ENCODE peak calls at places on chromosomes 4 and X, in nine cellular contexts. P is choroid plexus epithelial cell, C is dorsolateral prefrontal cortex, R is A549, J is HCT116, S is mammary epithelial cell, X is hepatocyte, N is BE2C, I is upper lobe of left lung. D is an unnamed sample.

GRCh38 chr4:184191267-184191666 is 26.4 kb downstream of the ENPP6 start:
- DNase-seq in J (no peak), P (no peak), R (no peak), X (no peak), N (no peak), I (no peak), C (no peak), S (no peak), D (no peak)

GRCh38 chr4:78889955-78890354 is 49.3 kb downstream of the PAQR3 start:
- DNase-seq in S (no peak), I (no peak), C (no peak), P (no peak), J (no peak), R (no peak), N (no peak), X (no peak), D (no peak)

GRCh38 chr4:41057456-41057855 is 156.9 kb downstream of the APBB2 start:
- DNase-seq in I (no peak), N (no peak), S (no peak), X (no peak), C (no peak), P (peak), R (no peak), J (no peak), D (no peak)

GRCh38 chr4:112895785-112896184 is 153.7 kb upstream of the ANK2 start:
- DNase-seq in P (no peak), C (peak), X (no peak), J (no peak), R (no peak), S (peak), N (peak), I (no peak), D (no peak)

GRCh38 chr4:52512291-52512690 is 146.8 kb downstream of the USP46 start:
- DNase-seq in P (no peak), J (no peak), X (no peak), C (no peak), S (no peak), R (no peak), I (no peak), N (no peak), D (no peak)

GRCh38 chr4:123421227-123421941 is 24.8 kb downstream of the SPRY1 start:
- DNase-seq in S (no peak), J (no peak), P (peak), C (no peak), I (no peak), X (no peak), N (no peak), R (no peak), D (no peak)

GRCh38 chr4:6898763-6899162 is 10.9 kb upstream of the TBC1D14 start:
- DNase-seq in C (no peak), I (no peak), P (no peak), R (no peak), X (no peak), J (no peak), S (no peak), N (no peak), D (no peak)

GRCh38 chr4:107791902-107792301 is 32.8 kb upstream of the SGMS2 start:
- DNase-seq in N (no peak), R (no peak), J (no peak), X (no peak), I (no peak), P (no peak), S (no peak), C (no peak), D (no peak)

GRCh38 chrX:27840881-27841280 is 33.1 kb downstream of the MAGEB10 start:
- DNase-seq in X (no peak), I (no peak), N (no peak), R (no peak), S (no peak), C (no peak), P (no peak), J (no peak), D (no peak)

GRCh38 chrX:150363561-150364346 is 637 bp downstream of the MAMLD1 start:
- DNase-seq in J (no peak), I (no peak), R (peak), S (peak), P (peak), C (peak), X (peak), N (no peak), D (no peak)

GRCh38 chr4:7777017-7777710 is 162.5 kb downstream of the AFAP1 start:
- DNase-seq in P (no peak), N (no peak), C (no peak), I (peak), S (no peak), R (no peak), J (no peak), X (no peak), D (no peak)

GRCh38 chr4:149296503-149296902 is 519.1 kb downstream of the IQCM start:
- DNase-seq in C (no peak), I (no peak), N (no peak), R (no peak), X (no peak), J (no peak), S (no peak), P (peak), D (no peak)

GRCh38 chr4:153950100-153950979 is 161.5 kb upstream of the SFRP2 start:
- DNase-seq in P (no peak), R (no peak), J (no peak), I (no peak), X (no peak), N (no peak), C (no peak), S (peak), D (no peak)

GRCh38 chrX:96929036-96929435 is 45.3 kb downstream of the RPA4 start:
- DNase-seq in N (no peak), X (no peak), J (no peak), S (peak), R (no peak), C (no peak), I (no peak), P (no peak), D (no peak)

GRCh38 chrX:42119076-42119475 is 195.7 kb upstream of the CASK start:
- DNase-seq in R (peak), N (no peak), J (peak), X (peak), I (no peak), P (peak), C (no peak), S (peak), D (no peak)

GRCh38 chr4:184112006-184112550 is 105.6 kb downstream of the ENPP6 start:
- DNase-seq in X (no peak), R (no peak), P (no peak), J (no peak), N (no peak), S (no peak), C (no peak), I (no peak), D (no peak)

GRCh38 chrX:133648594-133648993 is 233.3 kb upstream of the GPC4 start:
- DNase-seq in J (no peak), S (no peak), I (no peak), R (no peak), P (no peak), X (no peak), N (no peak), C (no peak), D (no peak)

GRCh38 chr4:89254847-89255246 is 52.8 kb downstream of the GPRIN3 start:
- DNase-seq in P (peak), S (peak), X (peak), J (peak), C (no peak), I (peak), N (peak), R (peak), D (no peak)

GRCh38 chr4:11483076-11483475 is 54.4 kb upstream of the HS3ST1 start:
- DNase-seq in J (no peak), R (no peak), C (no peak), I (no peak), S (no peak), N (no peak), P (peak), X (no peak), D (no peak)

GRCh38 chr4:27084685-27085356 is 224.2 kb downstream of the STIM2 start:
- DNase-seq in P (peak), S (no peak), C (peak), X (peak), J (no peak), R (peak), N (peak), I (peak), D (peak)

GRCh38 chrX:15413101-15413500 is 28.9 kb upstream of the VEGFD start:
- DNase-seq in X (no peak), C (no peak), I (no peak), R (no peak), S (no peak), N (no peak), P (no peak), J (no peak), D (no peak)

GRCh38 chrX:151081016-151081415 is 95.4 kb upstream of the GPR50 start:
- DNase-seq in S (no peak), P (no peak), N (no peak), J (no peak), R (no peak), C (no peak), X (no peak), I (no peak), D (no peak)

GRCh38 chr4:20984011-20984836 is 284.0 kb downstream of the PACRGL start:
- DNase-seq in I (no peak), R (no peak), S (no peak), X (peak), J (no peak), C (no peak), P (peak), N (peak), D (peak)

GRCh38 chr4:40579983-40580382 is 49.7 kb downstream of the RBM47 start:
- DNase-seq in J (no peak), R (no peak), I (no peak), N (no peak), P (no peak), C (no peak), S (peak), X (no peak), D (no peak)

GRCh38 chrX:46376246-46376885 is 168.9 kb downstream of the ZNF674 start:
- DNase-seq in R (peak), I (no peak), C (no peak), X (peak), J (peak), N (no peak), P (peak), S (peak), D (no peak)

GRCh38 chrX:1246816-1247215 is 21.8 kb upstream of the CSF2RA start:
- DNase-seq in R (peak), P (peak), J (peak), N (no peak), I (peak), X (peak), C (peak), S (peak), D (peak)

GRCh38 chr4:37717575-37717974 is 31.4 kb upstream of the RELL1 start:
- DNase-seq in P (peak), N (no peak), J (no peak), S (peak), X (no peak), R (no peak), I (no peak), C (no peak), D (no peak)

GRCh38 chr4:141845901-141846300 is 209.5 kb downstream of the IL15 start:
- DNase-seq in J (no peak), X (no peak), I (no peak), S (no peak), P (no peak), N (no peak), C (no peak), R (no peak), D (no peak)

GRCh38 chrX:40097492-40098263 is at the start of gene BCOR:
- DNase-seq in R (peak), P (peak), J (no peak), S (peak), I (peak), C (peak), X (peak), N (peak), D (peak)

GRCh38 chr4:9968472-9968871 is 52.8 kb downstream of the SLC2A9 start:
- DNase-seq in C (no peak), R (no peak), S (no peak), I (no peak), N (no peak), J (no peak), P (no peak), X (no peak), D (no peak)

GRCh38 chrX:133335027-133335426 is 80.3 kb downstream of the GPC4 start:
- DNase-seq in N (no peak), C (no peak), I (no peak), P (peak), R (peak), J (no peak), X (peak), S (peak), D (no peak)

GRCh38 chr4:139666735-139667266 is 1.2 kb downstream of the MGST2 start:
- DNase-seq in P (peak), N (no peak), J (no peak), C (no peak), R (no peak), S (peak), I (peak), X (peak), D (no peak)

GRCh38 chrX:18714910-18715309 is 7.5 kb downstream of the PPEF1 start:
- DNase-seq in S (no peak), R (no peak), C (no peak), P (no peak), N (no peak), J (peak), I (no peak), X (no peak), D (no peak)

GRCh38 chr4:5800496-5800895 is 89.5 kb downstream of the EVC start:
- DNase-seq in C (peak), S (no peak), R (no peak), J (no peak), I (peak), X (no peak), N (no peak), P (no peak), D (no peak)

GRCh38 chr4:5797866-5798265 is 86.9 kb downstream of the EVC start:
- DNase-seq in R (no peak), I (peak), C (no peak), P (no peak), J (no peak), S (no peak), N (no peak), X (no peak), D (no peak)

GRCh38 chr4:5798946-5799345 is 87.9 kb downstream of the EVC start:
- DNase-seq in I (peak), P (no peak), C (no peak), S (no peak), X (no peak), J (no peak), N (no peak), R (no peak), D (no peak)

GRCh38 chr4:5798447-5798846 is 87.4 kb downstream of the EVC start:
- DNase-seq in R (no peak), X (no peak), I (peak), N (peak), S (no peak), P (no peak), J (no peak), C (no peak), D (no peak)

DNA sequence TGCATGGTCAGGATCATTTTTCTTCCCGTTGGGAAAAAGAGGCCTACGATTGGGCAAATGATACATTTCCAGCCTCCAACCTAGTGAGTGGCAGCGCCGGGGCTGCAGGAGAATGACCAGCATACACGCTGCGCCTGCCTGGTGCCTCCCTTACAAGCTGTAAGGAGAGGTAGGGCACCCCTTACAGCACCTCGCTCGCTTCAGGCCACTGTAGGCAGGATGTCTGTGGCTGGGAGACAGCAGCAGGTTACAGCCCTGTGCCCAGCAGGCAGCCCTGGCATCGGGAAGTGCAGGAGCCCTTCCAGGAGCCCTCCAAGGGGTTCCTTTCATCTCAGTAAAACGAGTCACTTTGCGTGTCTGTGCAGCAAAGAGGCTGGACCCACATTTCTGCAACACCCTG is 88.4 kb downstream of the EVC start:
- DNase-seq in I (peak), X (no peak), J (no peak), S (no peak), R (no peak), P (no peak), C (no peak), N (no peak), D (no peak)
- TF ChIP-seq CTCF in I (no peak), X (no peak), J (no peak), S (no peak), R (no peak), P (no peak), C (no peak), N (no peak), D (no peak)

GRCh38 chr4:48779095-48779997 is 733 bp downstream of the FRYL start:
- DNase-seq in J (no peak), P (peak), C (peak), N (peak), X (peak), I (peak), R (peak), S (peak), D (peak)
- TF ChIP-seq CTCF in J (no peak), P (peak), C (peak), N (no peak), X (peak), I (peak), R (peak), S (no peak), D (peak)

GRCh38 chrX:66163849-66164401 is at the start of gene HEPH:
- DNase-seq in C (no peak), I (no peak), P (peak), R (no peak), X (peak), N (no peak), S (peak), J (no peak), D (no peak)
- TF ChIP-seq CTCF in C (no peak), I (no peak), P (no peak), R (no peak), X (no peak), N (no peak), S (no peak), J (no peak), D (no peak)

GRCh38 chr4:87649980-87650379 is at the start of gene DMP1:
- DNase-seq in S (no peak), X (no peak), R (no peak), J (no peak), N (no peak), I (no peak), C (no peak), P (no peak), D (no peak)

GRCh38 chr4:87644286-87644685 is 5.8 kb upstream of the DMP1 start:
- DNase-seq in R (no peak), S (no peak), I (no peak), C (no peak), N (no peak), X (no peak), P (no peak), J (no peak), D (no peak)
- TF ChIP-seq CTCF in R (no peak), S (peak), I (no peak), C (no peak), N (peak), X (no peak), P (peak), J (no peak), D (peak)

GRCh38 chr4:76035799-76036389 is at the start of gene CXCL11:
- DNase-seq in N (no peak), X (no peak), S (peak), I (no peak), P (no peak), J (no peak), C (no peak), R (no peak), D (no peak)
- TF ChIP-seq CTCF in N (no peak), X (no peak), S (no peak), I (no peak), P (no peak), J (no peak), C (no peak), R (no peak), D (no peak)

D was measured in progenitor cell of endocrine pancreas.